ENCODE peak calls at places on chromosomes 16 and 17, in five cellular contexts. Y is GOT3, F is C1 segment of cervical spinal cord, O is RKO, R is GM19239. K is an unnamed sample.

GRCh38 chr17:19769946-19770652 is 22.0 kb upstream of the ALDH3A1 start:
- DNase-seq in R (no peak), F (no peak), O (no peak), Y (no peak), K (no peak)

GRCh38 chr17:16419074-16419928 is 3.9 kb downstream of the TRPV2 start:
- DNase-seq in O (peak), R (no peak), Y (no peak), F (no peak), K (peak)

GRCh38 chr17:14331200-14331981 is 30.5 kb downstream of the HS3ST3B1 start:
- DNase-seq in O (no peak), R (no peak), F (no peak), Y (no peak), K (no peak)

GRCh38 chr16:50925758-50926357 is 184.0 kb downstream of the CYLD start:
- DNase-seq in Y (no peak), O (peak), R (no peak), F (no peak), K (no peak)

GRCh38 chr16:1181715-1182671 is 29.1 kb downstream of the CACNA1H start:
- DNase-seq in Y (peak), R (no peak), F (no peak), O (no peak), K (peak)

GRCh38 chr17:29789186-29790170 is 140.6 kb downstream of the SSH2 start:
- DNase-seq in Y (no peak), F (no peak), O (no peak), R (no peak), K (no peak)

GRCh38 chr17:58531661-58532554 is 17.5 kb upstream of the MTMR4 start:
- DNase-seq in O (peak), Y (no peak), R (peak), F (peak), K (no peak)

GRCh38 chr16:70670175-70670574 is 15.7 kb downstream of the MTSS2 start:
- DNase-seq in F (no peak), O (no peak), R (no peak), Y (no peak), K (no peak)

GRCh38 chr16:70437582-70438324 is 1.1 kb downstream of the ST3GAL2 start:
- DNase-seq in O (peak), Y (no peak), F (no peak), R (no peak), K (no peak)

GRCh38 chr17:393806-394717 is 41.5 kb upstream of the RPH3AL start:
- DNase-seq in Y (no peak), R (no peak), O (no peak), F (no peak), K (no peak)

K was measured in T1000.